ENCODE peak calls at places on chromosomes 1 and 21, in ten cellular contexts. K is aorta; G is T47D; Z is WTC11; A is CD8-positive, alpha-beta memory T cell; T is brain microvascular endothelial cell; Q is RKO; F is non-pigmented ciliary epithelial cell; S is stimulated activated naive CD8-positive, alpha-beta T cell treated with anti-CD3 and anti-CD28 coated beads, Interleukin-15, amount 100 ng/mL, for 72 hours; M is epithelial cell of esophagus. I is an unnamed sample.

GRCh38 chr1:75908717-75909152 is 23.5 kb downstream of the ASB17 start:
- DNase-seq in A (no peak), T (peak), M (peak), F (peak), S (no peak), Q (peak), K (no peak), Z (peak), G (peak), I (no peak)

GRCh38 chr1:107545056-107545597 is 404.3 kb downstream of the NTNG1 start:
- DNase-seq in A (no peak), F (no peak), Z (no peak), Q (no peak), S (no peak), T (no peak), K (no peak), M (no peak), G (no peak), I (no peak)

GRCh38 chr1:216841165-216841564 is 117.9 kb upstream of the ESRRG start:
- DNase-seq in A (no peak), F (no peak), K (no peak), G (no peak), Q (no peak), S (no peak), Z (no peak), M (no peak), T (no peak), I (no peak)

GRCh38 chr1:72394457-72394856 is 112.1 kb upstream of the NEGR1 start:
- DNase-seq in A (no peak), S (no peak), G (no peak), T (no peak), M (no peak), Z (no peak), K (no peak), Q (no peak), F (no peak), I (no peak)

GRCh38 chr1:165854101-165854845 is 26.9 kb downstream of the UCK2 start:
- DNase-seq in A (no peak), K (no peak), M (peak), S (no peak), T (peak), G (peak), F (peak), Z (no peak), Q (no peak), I (no peak)

GRCh38 chr21:35940074-35940927 is 120.0 kb downstream of the SETD4 start:
- DNase-seq in M (peak), T (peak), G (peak), Z (peak), S (peak), K (peak), F (no peak), A (no peak), Q (peak), I (no peak)

GRCh38 chr1:24386931-24387330 is 26.7 kb downstream of the STPG1 start:
- DNase-seq in A (no peak), T (no peak), Z (no peak), K (no peak), M (no peak), F (no peak), Q (no peak), S (no peak), G (no peak), I (no peak)

GRCh38 chr21:32947736-32948135 is 78.0 kb upstream of the OLIG2 start:
- DNase-seq in G (no peak), S (no peak), A (no peak), F (no peak), Q (no peak), M (no peak), T (no peak), Z (no peak), K (no peak), I (no peak)

GRCh38 chr1:36934061-36934460 is 100.3 kb downstream of the GRIK3 start:
- DNase-seq in F (no peak), A (no peak), S (no peak), G (no peak), T (no peak), M (no peak), K (no peak), Q (no peak), Z (no peak), I (no peak)

GRCh38 chr1:75203415-75204277 is 69.5 kb downstream of the LHX8 start:
- DNase-seq in M (peak), A (no peak), G (peak), T (peak), Z (peak), K (no peak), Q (peak), F (peak), S (no peak), I (no peak)

I was measured in naive thymus-derived CD4-positive, alpha-beta T cell.